ENCODE peak calls at places on chromosome 3, in nine cellular contexts. K, M, O, G, L, B, A, J and E are unnamed samples.

GRCh38 chr3:136678981-136679380 is 73.2 kb downstream of the STAG1 start:
- DNase-seq in J (no peak), O (no peak), G (no peak), B (no peak), A (no peak), M (no peak), L (peak), K (no peak), E (no peak)

GRCh38 chr3:123620338-123620737 is 35.5 kb upstream of the HACD2 start:
- DNase-seq in K (no peak), M (peak), G (no peak), L (peak), O (no peak), J (no peak), B (no peak), A (no peak), E (no peak)

GRCh38 chr3:126151562-126152302 is 28.7 kb downstream of the ALDH1L1 start:
- DNase-seq in G (peak), A (no peak), B (no peak), O (no peak), L (no peak), M (no peak), J (no peak), K (no peak), E (no peak)

GRCh38 chr3:4689021-4689420 is 195.9 kb downstream of the ITPR1 start:
- DNase-seq in J (no peak), O (no peak), B (no peak), K (no peak), M (no peak), L (no peak), A (no peak), G (no peak), E (no peak)

GRCh38 chr3:50442940-50443579 is 60.4 kb downstream of the CACNA2D2 start:
- DNase-seq in M (no peak), K (no peak), L (no peak), B (no peak), J (no peak), O (no peak), G (peak), A (no peak), E (no peak)

GRCh38 chr3:46094506-46094905 is 67.2 kb upstream of the XCR1 start:
- DNase-seq in M (no peak), K (no peak), J (no peak), L (no peak), B (no peak), A (no peak), O (no peak), G (no peak), E (no peak)

GRCh38 chr3:65402597-65402996 is 636.1 kb downstream of the MAGI1 start:
- DNase-seq in G (peak), K (no peak), B (peak), L (peak), J (no peak), A (peak), O (no peak), M (peak), E (no peak)

GRCh38 chr3:126340081-126340511 is 17.1 kb downstream of the KLF15 start:
- DNase-seq in G (no peak), B (no peak), O (peak), K (no peak), J (no peak), L (no peak), M (no peak), A (no peak), E (no peak)

GRCh38 chr3:57112206-57112605 is 51.7 kb downstream of the SPATA12 start:
- DNase-seq in O (no peak), K (no peak), J (peak), B (no peak), A (peak), G (no peak), M (no peak), L (no peak), E (no peak)

GRCh38 chr3:87167634-87168456 is 59.3 kb upstream of the CHMP2B start:
- DNase-seq in J (peak), B (no peak), O (no peak), G (no peak), M (peak), K (no peak), A (peak), L (peak), E (no peak)

GRCh38 chr3:117278424-117279190 is 569.0 kb downstream of the TUSC7 start:
- DNase-seq in J (no peak), O (peak), L (peak), G (no peak), M (peak), B (no peak), A (peak), K (no peak), E (no peak)

GRCh38 chr3:40116478-40117162 is 192.9 kb upstream of the EIF1B start:
- DNase-seq in K (no peak), M (no peak), B (no peak), L (peak), G (no peak), J (no peak), O (no peak), A (no peak), E (no peak)

GRCh38 chr3:39718674-39719595 is 90.5 kb upstream of the MYRIP start:
- DNase-seq in A (no peak), G (no peak), B (no peak), O (no peak), M (no peak), L (peak), K (no peak), J (no peak), E (no peak)

GRCh38 chr3:11185564-11186317 is 31.4 kb downstream of the HRH1 start:
- DNase-seq in K (no peak), M (peak), L (peak), G (no peak), O (peak), A (peak), B (no peak), J (no peak), E (no peak)

GRCh38 chr3:119599558-119600174 is 2.0 kb downstream of the PLA1A start:
- DNase-seq in M (no peak), A (no peak), L (no peak), B (no peak), J (no peak), O (no peak), G (no peak), K (no peak), E (no peak)
- H3K27ac ChIP-seq in M (no peak), A (no peak), L (no peak), B (no peak), J (no peak), O (no peak), G (no peak), K (no peak), E (no peak)

GRCh38 chr3:168341965-168342719 is 246.4 kb upstream of the GOLIM4 start:
- DNase-seq in M (no peak), O (no peak), K (no peak), A (no peak), G (no peak), B (no peak), J (no peak), L (peak), E (no peak)
- H3K27ac ChIP-seq in M (no peak), O (no peak), K (no peak), A (no peak), G (no peak), B (no peak), J (no peak), L (no peak), E (no peak)

DNA sequence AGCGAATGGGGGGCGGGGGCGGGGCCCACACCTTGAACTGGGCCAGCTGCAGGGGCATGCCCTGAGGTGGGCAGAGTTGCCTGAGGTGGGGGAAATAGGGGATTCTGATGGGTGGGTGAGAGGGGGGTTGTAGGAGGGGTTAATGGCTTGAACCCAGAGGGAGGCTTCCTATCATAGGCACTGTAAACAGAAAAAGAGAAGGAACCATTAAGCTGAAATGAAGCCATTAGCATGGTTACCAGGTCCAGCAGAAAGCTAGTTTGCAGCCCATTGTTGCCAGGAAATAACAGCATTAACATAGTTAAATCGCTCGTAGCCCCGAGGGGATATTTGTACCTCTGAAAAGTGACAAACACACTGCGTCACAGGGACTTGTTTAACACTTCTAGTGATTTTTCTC is 29.0 kb downstream of the ETV5 start:
- DNase-seq in G (no peak), M (no peak), L (no peak), O (no peak), B (no peak), J (no peak), K (no peak), A (no peak), E (no peak)
- H3K27ac ChIP-seq in G (no peak), M (no peak), L (no peak), O (no peak), B (no peak), J (no peak), K (no peak), A (no peak), E (no peak)

GRCh38 chr3:120160050-120160449 is 65.8 kb upstream of the GSK3B start:
- DNase-seq in K (no peak), M (peak), G (no peak), B (no peak), L (peak), A (peak), J (no peak), O (no peak), E (no peak)
- H3K27ac ChIP-seq in K (no peak), M (peak), G (no peak), B (no peak), L (no peak), A (peak), J (no peak), O (no peak), E (no peak)

GRCh38 chr3:111968319-111969059 is 10.3 kb upstream of the ABHD10 start:
- DNase-seq in G (no peak), A (no peak), J (no peak), O (no peak), K (no peak), B (no peak), M (no peak), L (no peak), E (no peak)
- H3K27ac ChIP-seq in G (no peak), A (no peak), J (no peak), O (no peak), K (no peak), B (no peak), M (no peak), L (no peak), E (no peak)

DNA sequence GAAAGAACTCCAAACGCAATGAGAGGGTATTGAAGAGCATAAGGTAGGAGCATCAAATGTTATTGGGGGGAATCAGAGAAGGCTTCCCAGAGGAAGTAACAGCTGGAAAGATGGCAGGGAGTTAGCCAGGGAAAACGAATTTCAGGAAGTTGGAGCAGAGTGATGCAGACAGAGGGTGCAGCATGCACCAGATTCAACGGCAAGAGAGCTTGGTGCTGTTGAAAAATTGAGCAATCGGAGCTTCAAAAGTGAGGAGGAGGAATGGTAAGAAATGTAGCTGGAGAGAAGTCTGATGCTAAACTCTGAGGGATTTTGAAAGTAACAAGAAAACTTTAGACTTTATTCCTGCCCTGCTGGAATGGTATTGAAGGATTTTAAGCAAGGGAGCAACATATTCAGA is 541.0 kb upstream of the LMCD1 start:
- DNase-seq in G (no peak), B (no peak), J (no peak), M (no peak), O (no peak), K (no peak), L (no peak), A (no peak), E (no peak)
- H3K27ac ChIP-seq in G (no peak), B (no peak), J (no peak), M (no peak), O (no peak), K (no peak), L (no peak), A (no peak), E (no peak)